ENCODE peak calls at places on chromosomes 6 and 20, in seven cellular contexts. One of them, this sample, is unnamed.

GRCh38 chr20:14918981-14919380 is 581.6 kb upstream of the FLRT3 start:
- DNase-seq in transverse colon: no peak
- DNase-seq in SW 1271: no peak
- DNase-seq in fibroblast of lung: no peak
- DNase-seq in iris pigment epithelial cell: no peak
- DNase-seq in GOT3: no peak
- DNase-seq in stimulated activated CD4-positive, alpha-beta T cell treated with anti-CD3 and anti-CD28 coated beads, Interleukin-1b, Interleukin-23, amount 100 ng/mL, for 24 hours: no peak
- DNase-seq in this sample: no peak

GRCh38 chr6:37565267-37566208 is 65.8 kb upstream of the CCDC167 start:
- DNase-seq in transverse colon: no peak
- DNase-seq in SW 1271: no peak
- DNase-seq in fibroblast of lung: peak
- DNase-seq in iris pigment epithelial cell: no peak
- DNase-seq in GOT3: no peak
- DNase-seq in stimulated activated CD4-positive, alpha-beta T cell treated with anti-CD3 and anti-CD28 coated beads, Interleukin-1b, Interleukin-23, amount 100 ng/mL, for 24 hours: no peak
- DNase-seq in this sample: peak

GRCh38 chr20:11447371-11448100 is 470.2 kb upstream of the BTBD3 start:
- DNase-seq in transverse colon: no peak
- DNase-seq in SW 1271: no peak
- DNase-seq in fibroblast of lung: no peak
- DNase-seq in iris pigment epithelial cell: no peak
- DNase-seq in GOT3: no peak
- DNase-seq in stimulated activated CD4-positive, alpha-beta T cell treated with anti-CD3 and anti-CD28 coated beads, Interleukin-1b, Interleukin-23, amount 100 ng/mL, for 24 hours: no peak
- DNase-seq in this sample: no peak

GRCh38 chr6:75204222-75204958 is 1.5 kb downstream of the COL12A1 start:
- DNase-seq in transverse colon: peak
- DNase-seq in SW 1271: peak
- DNase-seq in fibroblast of lung: peak
- DNase-seq in iris pigment epithelial cell: peak
- DNase-seq in GOT3: peak
- DNase-seq in stimulated activated CD4-positive, alpha-beta T cell treated with anti-CD3 and anti-CD28 coated beads, Interleukin-1b, Interleukin-23, amount 100 ng/mL, for 24 hours: no peak
- DNase-seq in this sample: peak

GRCh38 chr6:107600936-107601335 is 111.0 kb downstream of the SOBP start:
- DNase-seq in transverse colon: peak
- DNase-seq in SW 1271: no peak
- DNase-seq in fibroblast of lung: peak
- DNase-seq in iris pigment epithelial cell: peak
- DNase-seq in GOT3: no peak
- DNase-seq in stimulated activated CD4-positive, alpha-beta T cell treated with anti-CD3 and anti-CD28 coated beads, Interleukin-1b, Interleukin-23, amount 100 ng/mL, for 24 hours: no peak
- DNase-seq in this sample: no peak

GRCh38 chr6:155495011-155495768 is 39.6 kb upstream of the NOX3 start:
- DNase-seq in transverse colon: peak
- DNase-seq in SW 1271: no peak
- DNase-seq in fibroblast of lung: peak
- DNase-seq in iris pigment epithelial cell: peak
- DNase-seq in GOT3: peak
- DNase-seq in stimulated activated CD4-positive, alpha-beta T cell treated with anti-CD3 and anti-CD28 coated beads, Interleukin-1b, Interleukin-23, amount 100 ng/mL, for 24 hours: no peak
- DNase-seq in this sample: no peak

GRCh38 chr20:22282696-22283095 is 301.7 kb downstream of the FOXA2 start:
- DNase-seq in transverse colon: no peak
- DNase-seq in SW 1271: no peak
- DNase-seq in fibroblast of lung: no peak
- DNase-seq in iris pigment epithelial cell: no peak
- DNase-seq in GOT3: no peak
- DNase-seq in stimulated activated CD4-positive, alpha-beta T cell treated with anti-CD3 and anti-CD28 coated beads, Interleukin-1b, Interleukin-23, amount 100 ng/mL, for 24 hours: no peak
- DNase-seq in this sample: no peak

GRCh38 chr6:160068346-160068745 is 53.3 kb upstream of the SLC22A1 start:
- DNase-seq in transverse colon: no peak
- DNase-seq in SW 1271: no peak
- DNase-seq in fibroblast of lung: no peak
- DNase-seq in iris pigment epithelial cell: no peak
- DNase-seq in GOT3: no peak
- DNase-seq in stimulated activated CD4-positive, alpha-beta T cell treated with anti-CD3 and anti-CD28 coated beads, Interleukin-1b, Interleukin-23, amount 100 ng/mL, for 24 hours: no peak
- DNase-seq in this sample: no peak

GRCh38 chr6:68632620-68633195 is 2.4 kb upstream of the ADGRB3 start:
- DNase-seq in transverse colon: no peak
- DNase-seq in SW 1271: no peak
- DNase-seq in fibroblast of lung: no peak
- DNase-seq in iris pigment epithelial cell: no peak
- DNase-seq in GOT3: no peak
- DNase-seq in stimulated activated CD4-positive, alpha-beta T cell treated with anti-CD3 and anti-CD28 coated beads, Interleukin-1b, Interleukin-23, amount 100 ng/mL, for 24 hours: no peak
- DNase-seq in this sample: no peak

GRCh38 chr6:150647051-150647450 is 47.4 kb downstream of the PLEKHG1 start:
- DNase-seq in transverse colon: no peak
- DNase-seq in SW 1271: no peak
- DNase-seq in fibroblast of lung: no peak
- DNase-seq in iris pigment epithelial cell: no peak
- DNase-seq in GOT3: no peak
- DNase-seq in stimulated activated CD4-positive, alpha-beta T cell treated with anti-CD3 and anti-CD28 coated beads, Interleukin-1b, Interleukin-23, amount 100 ng/mL, for 24 hours: no peak
- DNase-seq in this sample: no peak